ENCODE peak calls at places on chromosomes 11 and 22, in five cellular contexts. One of them, this sample, is unnamed.

GRCh38 chr22:37906364-37907008 is 389 bp downstream of the MICALL1 start:
- DNase-seq in H1: peak; percentile 61
- DNase-seq in left lung: no peak
- DNase-seq in osteocyte: no peak
- DNase-seq in mucosa of descending colon: peak; percentile 68
- DNase-seq in this sample: no peak

GRCh38 chr22:36211237-36211881 is 9.8 kb upstream of the APOL4 start:
- DNase-seq in mucosa of descending colon: no peak
- DNase-seq in osteocyte: no peak
- DNase-seq in H1: no peak
- DNase-seq in left lung: no peak
- DNase-seq in this sample: no peak

GRCh38 chr11:46850829-46851380 is 4.8 kb upstream of the CKAP5 start:
- DNase-seq in osteocyte: no peak
- DNase-seq in H1: no peak
- DNase-seq in left lung: no peak
- DNase-seq in mucosa of descending colon: no peak
- DNase-seq in this sample: no peak

GRCh38 chr11:29093416-29093815 is 923.4 kb downstream of the KCNA4 start:
- DNase-seq in H1: no peak
- DNase-seq in left lung: no peak
- DNase-seq in mucosa of descending colon: no peak
- DNase-seq in osteocyte: no peak
- DNase-seq in this sample: no peak

GRCh38 chr11:1410366-1411291 is 20.9 kb downstream of the BRSK2 start:
- DNase-seq in osteocyte: no peak
- DNase-seq in H1: no peak
- DNase-seq in mucosa of descending colon: no peak
- DNase-seq in left lung: no peak
- DNase-seq in this sample: no peak

GRCh38 chr22:41310336-41310735 is 9.0 kb downstream of the ZC3H7B start:
- DNase-seq in left lung: no peak
- DNase-seq in osteocyte: no peak
- DNase-seq in mucosa of descending colon: no peak
- DNase-seq in H1: no peak
- DNase-seq in this sample: no peak

GRCh38 chr11:123239371-123240150 is 44.5 kb upstream of the CLMP start:
- DNase-seq in H1: no peak
- DNase-seq in osteocyte: no peak
- DNase-seq in mucosa of descending colon: no peak
- DNase-seq in left lung: no peak
- DNase-seq in this sample: no peak

GRCh38 chr11:100730266-100730665 is 43.2 kb downstream of the ARHGAP42 start:
- DNase-seq in mucosa of descending colon: no peak
- DNase-seq in osteocyte: no peak
- DNase-seq in H1: no peak
- DNase-seq in left lung: no peak
- DNase-seq in this sample: no peak

GRCh38 chr22:47372111-47372581 is 609.7 kb downstream of the TBC1D22A start:
- DNase-seq in mucosa of descending colon: no peak
- DNase-seq in osteocyte: peak; percentile 80
- DNase-seq in left lung: no peak
- DNase-seq in H1: no peak
- DNase-seq in this sample: no peak

GRCh38 chr22:27578937-27579617 is 222.5 kb downstream of the MN1 start:
- DNase-seq in H1: no peak
- DNase-seq in mucosa of descending colon: no peak
- DNase-seq in osteocyte: no peak
- DNase-seq in left lung: no peak
- DNase-seq in this sample: no peak

GRCh38 chr11:133181066-133181465 is 351.2 kb downstream of the OPCML start:
- DNase-seq in H1: no peak
- DNase-seq in mucosa of descending colon: no peak
- DNase-seq in osteocyte: no peak
- DNase-seq in left lung: no peak
- DNase-seq in this sample: no peak

DNA sequence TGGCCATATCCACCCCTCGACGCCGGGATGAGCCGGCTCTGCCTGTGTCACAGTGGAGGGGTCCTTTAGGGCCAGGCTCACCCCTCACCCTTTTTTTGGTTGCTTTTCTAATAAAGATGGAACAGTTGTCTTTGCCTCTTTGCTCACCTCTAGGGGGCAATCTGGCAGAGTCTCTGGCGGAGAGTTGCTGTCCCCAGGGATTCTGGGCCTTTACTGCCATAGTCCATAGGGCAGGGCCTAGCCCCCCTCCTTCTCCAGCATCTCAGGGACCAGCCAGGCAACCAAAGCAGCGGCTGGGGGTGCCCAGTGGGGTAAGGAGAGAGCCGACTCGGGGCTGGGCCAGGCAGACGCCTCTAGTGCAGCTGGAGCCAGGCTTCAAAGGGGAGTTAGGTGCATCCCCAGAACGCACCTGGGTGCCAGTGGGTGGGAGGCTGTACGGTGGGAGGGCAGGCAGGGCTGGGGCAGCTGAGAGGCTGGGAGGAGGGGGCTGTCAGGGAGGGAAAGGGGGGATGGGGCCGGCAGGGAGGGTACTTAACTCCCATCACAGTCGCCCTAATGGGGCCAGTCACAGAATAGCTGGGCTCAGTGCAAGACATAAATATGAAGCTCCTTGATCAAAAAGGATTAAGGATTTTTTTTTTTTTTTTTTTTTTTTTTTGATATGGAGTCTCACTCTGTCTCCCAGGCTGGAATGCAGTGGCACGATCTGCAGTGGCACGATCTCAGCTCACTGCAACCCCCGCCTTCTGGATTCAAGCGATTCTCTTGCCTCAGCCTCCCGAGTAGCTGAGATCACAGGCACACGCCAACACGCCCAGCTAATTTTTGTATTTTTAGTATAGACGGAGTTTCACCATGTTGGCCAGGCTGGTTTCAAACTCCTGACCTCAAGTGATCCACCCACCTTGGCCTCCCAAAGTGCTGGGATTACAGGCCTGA is 2.5 kb upstream of the SUSD2 start:
- DNase-seq in mucosa of descending colon: no peak
- DNase-seq in osteocyte: no peak
- DNase-seq in H1: peak; percentile 71
- DNase-seq in left lung: no peak
- DNase-seq in this sample: no peak
- TF ChIP-seq CTCF in mucosa of descending colon: no peak
- TF ChIP-seq CTCF in osteocyte: peak; percentile 40
- TF ChIP-seq CTCF in H1: peak; percentile 61
- TF ChIP-seq CTCF in left lung: no peak
- TF ChIP-seq CTCF in this sample: no peak

GRCh38 chr11:7851391-7851790 is 54.6 kb upstream of the OR5P2 start:
- DNase-seq in osteocyte: no peak
- DNase-seq in left lung: no peak
- DNase-seq in H1: no peak
- DNase-seq in mucosa of descending colon: no peak
- DNase-seq in this sample: no peak
- TF ChIP-seq CTCF in osteocyte: no peak
- TF ChIP-seq CTCF in left lung: no peak
- TF ChIP-seq CTCF in H1: peak; percentile 43
- TF ChIP-seq CTCF in mucosa of descending colon: no peak
- TF ChIP-seq CTCF in this sample: no peak

GRCh38 chr11:81237139-81237538 is 1496.5 kb downstream of the FAM181B start:
- DNase-seq in H1: no peak
- DNase-seq in mucosa of descending colon: no peak
- DNase-seq in left lung: no peak
- DNase-seq in osteocyte: no peak
- DNase-seq in this sample: no peak
- TF ChIP-seq CTCF in H1: peak; percentile 46
- TF ChIP-seq CTCF in mucosa of descending colon: no peak
- TF ChIP-seq CTCF in left lung: peak; percentile 18
- TF ChIP-seq CTCF in osteocyte: peak; percentile 36
- TF ChIP-seq CTCF in this sample: peak; percentile 52

DNA sequence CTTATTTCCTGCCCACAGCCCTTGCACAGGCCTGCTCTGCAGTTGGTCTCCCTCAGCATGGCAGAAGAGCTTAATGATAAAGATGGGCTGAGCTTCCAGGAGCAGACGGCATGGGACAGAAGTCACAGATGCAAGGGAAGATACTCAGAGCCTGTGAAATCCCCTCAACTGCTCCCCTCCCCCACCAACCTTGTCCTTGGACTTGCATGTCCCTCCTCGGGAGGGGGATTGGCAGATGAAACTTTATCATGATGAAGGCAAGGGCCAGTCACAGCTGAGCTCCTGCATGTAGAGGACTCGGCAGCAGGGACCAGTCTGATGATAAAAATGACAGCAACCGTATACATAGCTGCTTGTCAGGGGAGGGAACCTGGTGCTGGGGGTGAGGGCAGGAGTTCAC is 6.8 kb upstream of the SLC22A8 start:
- DNase-seq in osteocyte: no peak
- DNase-seq in mucosa of descending colon: no peak
- DNase-seq in left lung: no peak
- DNase-seq in H1: no peak
- DNase-seq in this sample: no peak
- TF ChIP-seq CTCF in osteocyte: no peak
- TF ChIP-seq CTCF in mucosa of descending colon: no peak
- TF ChIP-seq CTCF in left lung: no peak
- TF ChIP-seq CTCF in H1: no peak
- TF ChIP-seq CTCF in this sample: no peak

GRCh38 chr11:70502677-70503076 is 104.3 kb downstream of the CTTN start:
- DNase-seq in H1: no peak
- DNase-seq in left lung: no peak
- DNase-seq in osteocyte: no peak
- DNase-seq in mucosa of descending colon: peak; percentile 9
- DNase-seq in this sample: no peak

GRCh38 chr11:70505331-70505731 is 107.0 kb downstream of the CTTN start:
- DNase-seq in mucosa of descending colon: peak; percentile 19
- DNase-seq in left lung: no peak
- DNase-seq in osteocyte: no peak
- DNase-seq in H1: no peak
- DNase-seq in this sample: no peak

GRCh38 chr11:70504246-70505020 is 106.1 kb downstream of the CTTN start:
- DNase-seq in left lung: no peak
- DNase-seq in osteocyte: no peak
- DNase-seq in mucosa of descending colon: peak; percentile 20
- DNase-seq in H1: no peak
- DNase-seq in this sample: no peak

GRCh38 chr11:70503201-70503877 is 105.0 kb downstream of the CTTN start:
- DNase-seq in mucosa of descending colon: no peak
- DNase-seq in H1: no peak
- DNase-seq in left lung: no peak
- DNase-seq in osteocyte: no peak
- DNase-seq in this sample: no peak

GRCh38 chr11:70503878-70504240 is 105.5 kb downstream of the CTTN start:
- DNase-seq in left lung: no peak
- DNase-seq in mucosa of descending colon: peak; percentile 42
- DNase-seq in osteocyte: no peak
- DNase-seq in H1: no peak
- DNase-seq in this sample: no peak
- TF ChIP-seq CTCF in left lung: no peak
- TF ChIP-seq CTCF in mucosa of descending colon: no peak
- TF ChIP-seq CTCF in osteocyte: no peak
- TF ChIP-seq CTCF in H1: peak; percentile 41
- TF ChIP-seq CTCF in this sample: no peak

GRCh38 chr22:31726692-31727091 is 23.2 kb downstream of the PRR14L start:
- DNase-seq in osteocyte: no peak
- DNase-seq in mucosa of descending colon: no peak
- DNase-seq in left lung: no peak
- DNase-seq in H1: no peak
- DNase-seq in this sample: no peak

GRCh38 chr22:31732089-31732829 is 17.7 kb downstream of the PRR14L start:
- DNase-seq in H1: no peak
- DNase-seq in left lung: no peak
- DNase-seq in osteocyte: no peak
- DNase-seq in mucosa of descending colon: no peak
- DNase-seq in this sample: no peak

GRCh38 chr22:31728857-31729256 is 21.1 kb downstream of the PRR14L start:
- DNase-seq in H1: no peak
- DNase-seq in osteocyte: no peak
- DNase-seq in mucosa of descending colon: no peak
- DNase-seq in left lung: no peak
- DNase-seq in this sample: no peak

GRCh38 chr22:31733580-31734079 is 16.3 kb downstream of the PRR14L start:
- DNase-seq in mucosa of descending colon: no peak
- DNase-seq in osteocyte: no peak
- DNase-seq in left lung: no peak
- DNase-seq in H1: no peak
- DNase-seq in this sample: no peak

DNA sequence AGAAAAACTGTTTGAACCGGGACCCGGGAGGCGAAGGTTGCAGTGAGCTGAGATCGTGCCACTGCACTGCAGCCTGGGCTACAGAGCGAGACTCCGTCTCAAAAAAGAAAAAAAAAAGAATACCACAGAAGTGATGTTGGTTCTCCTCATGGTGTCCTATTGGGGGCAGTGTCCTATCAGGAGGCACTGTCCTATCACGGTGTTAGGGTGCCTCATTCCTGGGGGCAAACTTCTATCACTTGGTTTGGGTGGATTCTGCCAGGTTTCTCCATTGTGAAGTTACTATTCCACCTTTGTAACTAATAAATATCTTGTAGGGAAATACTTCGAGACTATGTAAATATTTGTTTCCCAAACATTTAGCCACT is 19.6 kb downstream of the PRR14L start:
- DNase-seq in mucosa of descending colon: no peak
- DNase-seq in osteocyte: no peak
- DNase-seq in H1: no peak
- DNase-seq in left lung: no peak
- DNase-seq in this sample: no peak
- TF ChIP-seq CTCF in mucosa of descending colon: no peak
- TF ChIP-seq CTCF in osteocyte: no peak
- TF ChIP-seq CTCF in H1: no peak
- TF ChIP-seq CTCF in left lung: no peak
- TF ChIP-seq CTCF in this sample: no peak

DNA sequence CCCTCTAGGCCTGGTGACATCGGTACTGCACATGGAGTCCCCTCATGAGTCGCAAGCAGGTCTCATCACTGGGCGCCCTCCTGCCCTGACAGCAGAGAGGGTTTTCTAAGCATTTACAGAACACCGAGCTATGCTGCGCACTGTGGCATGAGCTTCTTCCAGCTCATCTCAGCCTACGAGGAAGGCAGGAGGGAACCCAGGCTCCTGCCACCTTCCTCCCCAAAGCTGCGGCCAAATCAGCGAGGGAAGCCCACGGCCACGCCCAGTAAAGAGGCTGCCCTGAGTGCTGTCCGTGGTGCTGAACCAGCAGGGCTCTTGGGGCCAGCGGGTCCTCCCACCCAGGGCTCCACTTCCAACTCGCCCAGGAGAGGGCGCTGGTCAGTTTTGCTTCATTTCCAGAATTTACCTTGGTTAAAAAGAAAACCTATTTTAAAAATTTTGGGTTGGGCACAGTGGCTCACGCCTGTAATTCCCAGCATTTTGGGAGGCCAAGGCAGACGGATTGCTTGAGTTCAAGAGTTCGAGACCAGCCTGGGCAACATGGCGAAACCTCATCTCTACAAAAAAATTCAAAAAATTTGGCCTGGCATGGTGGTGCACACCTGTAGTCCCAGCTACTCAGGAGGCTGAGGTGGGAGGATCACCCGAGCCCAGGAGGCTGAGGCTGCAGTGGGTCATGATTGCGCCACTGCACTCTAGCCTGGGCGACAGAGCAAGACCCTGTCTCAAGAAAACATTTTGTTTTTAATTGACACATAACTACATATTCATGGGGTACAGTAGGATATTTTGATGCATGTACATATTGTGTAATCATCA is 34.2 kb downstream of the PHF21B start:
- DNase-seq in H1: peak; percentile 98
- DNase-seq in mucosa of descending colon: peak; percentile 86
- DNase-seq in osteocyte: peak; percentile 95
- DNase-seq in left lung: peak; percentile 78
- DNase-seq in this sample: peak; percentile 93
- TF ChIP-seq CTCF in H1: peak; percentile 87
- TF ChIP-seq CTCF in mucosa of descending colon: peak; percentile 28
- TF ChIP-seq CTCF in osteocyte: peak; percentile 90
- TF ChIP-seq CTCF in left lung: peak; percentile 59
- TF ChIP-seq CTCF in this sample: peak; percentile 88